ENCODE peak calls at places on chromosomes 7 and 10, in seven cellular contexts. J is AG10803, T is fibroblast of lung, W is HFF-Myc, Q is bronchial epithelial cell, X is GM06990, H is Panc1. M is an unnamed sample.

GRCh38 chr7:54705436-54705835 is 53.6 kb downstream of the SEC61G start:
- DNase-seq in H (no peak), J (peak; percentile 42), W (peak; percentile 25), T (peak; percentile 50), X (no peak), Q (peak; percentile 90), M (peak; percentile 68)

GRCh38 chr7:51263631-51264484 is 52.8 kb downstream of the COBL start:
- DNase-seq in T (no peak), J (no peak), Q (peak; percentile 58), W (no peak), X (no peak), H (no peak), M (no peak)

GRCh38 chr10:107971973-107972372 is 807.5 kb upstream of the SORCS1 start:
- DNase-seq in Q (peak; percentile 99), W (peak; percentile 25), T (peak; percentile 86), X (no peak), J (peak; percentile 79), H (peak; percentile 17), M (peak; percentile 95)

GRCh38 chr7:80372415-80372814 is 139.4 kb downstream of the GNAT3 start:
- DNase-seq in T (peak; percentile 79), X (no peak), W (no peak), J (peak; percentile 81), Q (no peak), H (no peak), M (no peak)

GRCh38 chr10:76899490-76899889 is 738.1 kb downstream of the KCNMA1 start:
- DNase-seq in Q (no peak), X (no peak), T (peak; percentile 15), W (peak; percentile 51), J (peak; percentile 84), H (no peak), M (peak; percentile 27)

GRCh38 chr10:19819419-19820033 is 3.3 kb downstream of the PLXDC2 start:
- DNase-seq in H (peak; percentile 15), W (peak; percentile 25), T (peak; percentile 34), Q (peak; percentile 85), X (no peak), J (peak; percentile 44), M (peak; percentile 68)

GRCh38 chr7:75725306-75725705 is 13.4 kb downstream of the HIP1 start:
- DNase-seq in X (no peak), Q (no peak), H (no peak), T (no peak), W (no peak), J (no peak), M (no peak)

GRCh38 chr7:47147213-47147631 is 434.7 kb downstream of the TNS3 start:
- DNase-seq in H (no peak), J (peak; percentile 48), X (no peak), Q (no peak), W (no peak), T (peak; percentile 27), M (no peak)

GRCh38 chr10:21628023-21628422 is 94.0 kb downstream of the MLLT10 start:
- DNase-seq in H (no peak), J (no peak), T (no peak), Q (no peak), W (no peak), X (no peak), M (no peak)

GRCh38 chr7:98555403-98555802 is 61.7 kb upstream of the NPTX2 start:
- DNase-seq in H (no peak), X (no peak), W (no peak), Q (no peak), T (no peak), J (no peak), M (no peak)

GRCh38 chr10:5861269-5862031 is 28.2 kb downstream of the ANKRD16 start:
- DNase-seq in X (no peak), J (peak; percentile 68), W (peak; percentile 69), T (peak; percentile 90), Q (peak; percentile 82), H (peak; percentile 47), M (peak; percentile 94)

GRCh38 chr7:105656922-105657521 is 75.7 kb upstream of the EFCAB10 start:
- DNase-seq in Q (no peak), J (no peak), H (no peak), W (no peak), X (no peak), T (no peak), M (peak; percentile 43)

GRCh38 chr10:103265712-103266329 is 11.1 kb upstream of the INA start:
- DNase-seq in T (peak; percentile 71), W (no peak), X (no peak), Q (peak; percentile 54), J (peak; percentile 65), H (no peak), M (peak; percentile 76)

GRCh38 chr10:48307584-48307983 is 1.1 kb downstream of the MAPK8 start:
- DNase-seq in W (no peak), T (no peak), X (no peak), H (no peak), Q (no peak), J (no peak), M (no peak)

GRCh38 chr10:96988421-96988820 is 156.3 kb downstream of the LCOR start:
- DNase-seq in T (peak; percentile 13), X (no peak), W (no peak), Q (no peak), J (no peak), H (no peak), M (no peak)

GRCh38 chr10:50788951-50789904 is 49.5 kb downstream of the ASAH2B start:
- DNase-seq in X (no peak), W (no peak), Q (peak; percentile 39), H (peak; percentile 5), T (peak; percentile 35), J (peak; percentile 68), M (peak; percentile 52)
- TF ChIP-seq CTCF in X (peak; percentile 36), W (peak; percentile 44), Q (peak; percentile 39), H (peak; percentile 69), T (peak; percentile 48), J (peak; percentile 80), M (peak; percentile 53)

DNA sequence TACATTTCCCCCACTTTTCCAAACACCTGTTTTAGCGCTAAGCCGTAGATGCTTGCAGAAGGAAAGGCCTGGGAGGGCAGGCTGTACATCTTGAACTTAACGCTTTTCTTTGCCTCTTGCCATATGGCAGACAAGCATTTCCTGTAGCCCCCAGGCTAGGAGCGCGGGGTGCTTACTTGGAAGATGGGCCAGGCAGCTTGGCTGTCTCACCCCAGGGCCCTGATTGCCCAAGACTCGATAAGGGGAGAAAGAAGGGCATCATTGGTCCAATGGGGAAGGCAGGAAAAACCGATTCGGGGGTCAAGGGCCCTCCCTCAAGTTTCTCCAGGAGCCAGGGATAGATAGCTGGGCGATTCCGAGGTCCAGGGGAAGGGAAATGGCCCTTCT is 1.7 kb downstream of the HOXA10 start:
- DNase-seq in X (no peak), H (no peak), T (no peak), W (no peak), J (peak; percentile 63), Q (no peak), M (peak; percentile 45)
- H3K4me3 ChIP-seq in X (no peak overlapping the region), H (no peak overlapping the region), T (no peak overlapping the region), W (peak overlapping the region; percentile 83), J (peak overlapping the region; percentile 87), Q (no peak overlapping the region), M (peak overlapping the region; percentile 60)

GRCh38 chr10:34252111-34252510 is 563.0 kb downstream of the PARD3 start:
- DNase-seq in Q (peak; percentile 17), J (no peak), T (peak; percentile 23), W (no peak), H (no peak), X (no peak), M (no peak)
- TF ChIP-seq CTCF in Q (no peak), J (no peak), T (no peak), W (no peak), H (no peak), X (no peak), M (no peak)

GRCh38 chr10:35129185-35129674 is 2.6 kb downstream of the CREM start:
- DNase-seq in H (no peak), T (no peak), J (no peak), Q (no peak), X (no peak), W (no peak), M (no peak)
- H3K4me3 ChIP-seq in H (no peak overlapping the region), T (no peak overlapping the region), J (no peak overlapping the region), Q (no peak overlapping the region), X (peak overlapping the region; percentile 92), W (no peak overlapping the region), M (no peak overlapping the region)